ENCODE peak calls at places on chromosomes 12 and 14, in five cellular contexts. One of them, this sample, is unnamed.

GRCh38 chr12:40511341-40511740 is 180.9 kb upstream of the CNTN1 start:
- DNase-seq in GM12878: no peak
- DNase-seq in HCT116: no peak
- DNase-seq in SK-N-SH: no peak
- DNase-seq in H1: no peak
- DNase-seq in this sample: peak

GRCh38 chr12:6330999-6331714 is 10.7 kb downstream of the TNFRSF1A start:
- DNase-seq in H1: no peak
- DNase-seq in SK-N-SH: no peak
- DNase-seq in GM12878: no peak
- DNase-seq in HCT116: no peak
- DNase-seq in this sample: no peak

GRCh38 chr12:88063375-88063774 is 34.2 kb upstream of the C12orf50 start:
- DNase-seq in GM12878: no peak
- DNase-seq in H1: no peak
- DNase-seq in SK-N-SH: no peak
- DNase-seq in HCT116: no peak
- DNase-seq in this sample: no peak

GRCh38 chr14:85402546-85403162 is 127.3 kb upstream of the FLRT2 start:
- DNase-seq in SK-N-SH: no peak
- DNase-seq in HCT116: no peak
- DNase-seq in GM12878: no peak
- DNase-seq in H1: no peak
- DNase-seq in this sample: no peak

GRCh38 chr14:67729072-67729561 is 27.4 kb downstream of the RDH12 start:
- DNase-seq in SK-N-SH: no peak
- DNase-seq in H1: peak
- DNase-seq in GM12878: no peak
- DNase-seq in HCT116: no peak
- DNase-seq in this sample: peak

GRCh38 chr12:32859389-32859788 is 37.2 kb downstream of the PKP2 start:
- DNase-seq in HCT116: no peak
- DNase-seq in GM12878: no peak
- DNase-seq in SK-N-SH: no peak
- DNase-seq in H1: no peak
- DNase-seq in this sample: no peak

GRCh38 chr14:42994001-42994736 is 1387.5 kb downstream of the LRFN5 start:
- DNase-seq in H1: no peak
- DNase-seq in GM12878: no peak
- DNase-seq in SK-N-SH: no peak
- DNase-seq in HCT116: no peak
- DNase-seq in this sample: peak

GRCh38 chr12:113259499-113259953 is 38.3 kb downstream of the TPCN1 start:
- DNase-seq in HCT116: no peak
- DNase-seq in H1: no peak
- DNase-seq in SK-N-SH: peak
- DNase-seq in GM12878: no peak
- DNase-seq in this sample: no peak

GRCh38 chr12:106251636-106252035 is 3.8 kb upstream of the CKAP4 start:
- DNase-seq in HCT116: no peak
- DNase-seq in H1: no peak
- DNase-seq in SK-N-SH: no peak
- DNase-seq in GM12878: no peak
- DNase-seq in this sample: no peak

GRCh38 chr12:77724367-77724957 is 106.2 kb upstream of the NAV3 start:
- DNase-seq in HCT116: peak
- DNase-seq in SK-N-SH: no peak
- DNase-seq in GM12878: no peak
- DNase-seq in H1: no peak
- DNase-seq in this sample: no peak

GRCh38 chr12:44526655-44527199 is 349.4 kb downstream of the NELL2 start:
- DNase-seq in HCT116: no peak
- DNase-seq in H1: no peak
- DNase-seq in GM12878: no peak
- DNase-seq in SK-N-SH: no peak
- DNase-seq in this sample: no peak

GRCh38 chr12:102682698-102683289 is 202.4 kb upstream of the IGF1 start:
- DNase-seq in SK-N-SH: no peak
- DNase-seq in HCT116: no peak
- DNase-seq in H1: no peak
- DNase-seq in GM12878: no peak
- DNase-seq in this sample: no peak

GRCh38 chr14:50399251-50400032 is 2.8 kb upstream of the CDKL1 start:
- DNase-seq in GM12878: no peak
- DNase-seq in HCT116: peak
- DNase-seq in H1: no peak
- DNase-seq in SK-N-SH: no peak
- DNase-seq in this sample: peak

GRCh38 chr14:50396636-50397460 is at the start of gene CDKL1:
- DNase-seq in H1: no peak
- DNase-seq in SK-N-SH: peak
- DNase-seq in GM12878: no peak
- DNase-seq in HCT116: no peak
- DNase-seq in this sample: peak

GRCh38 chr14:50394713-50395112 is 2.0 kb downstream of the CDKL1 start:
- DNase-seq in H1: no peak
- DNase-seq in HCT116: no peak
- DNase-seq in SK-N-SH: no peak
- DNase-seq in GM12878: no peak
- DNase-seq in this sample: no peak

GRCh38 chr14:50397461-50398196 is 948 bp upstream of the CDKL1 start:
- DNase-seq in SK-N-SH: peak
- DNase-seq in HCT116: no peak
- DNase-seq in H1: no peak
- DNase-seq in GM12878: no peak
- DNase-seq in this sample: no peak

GRCh38 chr14:50395448-50395847 is 1.2 kb downstream of the CDKL1 start:
- DNase-seq in HCT116: no peak
- DNase-seq in SK-N-SH: no peak
- DNase-seq in GM12878: no peak
- DNase-seq in H1: no peak
- DNase-seq in this sample: no peak
- TF ChIP-seq JUND in HCT116: no peak
- TF ChIP-seq JUND in SK-N-SH: no peak
- TF ChIP-seq JUND in GM12878: no peak
- TF ChIP-seq JUND in H1: no peak
- TF ChIP-seq JUND in this sample: no peak

DNA sequence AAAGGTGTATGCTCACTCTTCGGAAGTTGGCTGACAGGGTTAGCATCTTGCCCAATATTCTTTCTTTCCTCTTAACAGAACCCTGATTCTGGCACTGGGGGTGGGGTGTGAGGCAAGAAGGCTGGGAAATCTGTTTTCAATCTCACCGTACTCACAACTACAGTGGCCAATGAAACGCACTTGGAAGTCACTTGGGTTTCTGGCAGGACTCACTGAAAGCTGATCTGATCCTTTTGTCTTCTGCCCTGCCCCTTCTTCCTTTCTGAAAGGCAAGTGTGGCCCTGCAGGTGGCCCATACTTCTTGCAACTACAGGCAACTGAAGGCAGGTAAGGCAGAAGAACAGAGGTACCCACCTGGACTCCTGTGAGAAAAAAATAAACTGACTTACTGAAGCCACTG is 106.9 kb downstream of the STXBP6 start:
- DNase-seq in H1: peak
- DNase-seq in HCT116: no peak
- DNase-seq in GM12878: no peak
- DNase-seq in SK-N-SH: no peak
- DNase-seq in this sample: no peak
- TF ChIP-seq JUND in H1: no peak
- TF ChIP-seq JUND in HCT116: no peak
- TF ChIP-seq JUND in GM12878: no peak
- TF ChIP-seq JUND in SK-N-SH: no peak
- TF ChIP-seq JUND in this sample: no peak

GRCh38 chr14:53999061-53999488 is 42.5 kb upstream of the BMP4 start:
- DNase-seq in SK-N-SH: no peak
- DNase-seq in H1: no peak
- DNase-seq in GM12878: no peak
- DNase-seq in HCT116: no peak
- DNase-seq in this sample: peak

GRCh38 chr14:54001189-54001878 is 44.7 kb upstream of the BMP4 start:
- DNase-seq in GM12878: no peak
- DNase-seq in HCT116: no peak
- DNase-seq in SK-N-SH: no peak
- DNase-seq in H1: no peak
- DNase-seq in this sample: no peak

GRCh38 chr14:54003064-54003463 is 46.4 kb upstream of the BMP4 start:
- DNase-seq in GM12878: no peak
- DNase-seq in HCT116: no peak
- DNase-seq in H1: no peak
- DNase-seq in SK-N-SH: no peak
- DNase-seq in this sample: no peak

GRCh38 chr14:54000341-54000811 is 43.8 kb upstream of the BMP4 start:
- DNase-seq in H1: no peak
- DNase-seq in SK-N-SH: no peak
- DNase-seq in HCT116: no peak
- DNase-seq in GM12878: no peak
- DNase-seq in this sample: no peak

GRCh38 chr14:54002653-54003052 is 46.0 kb upstream of the BMP4 start:
- DNase-seq in GM12878: no peak
- DNase-seq in HCT116: no peak
- DNase-seq in H1: no peak
- DNase-seq in SK-N-SH: no peak
- DNase-seq in this sample: no peak
- TF ChIP-seq JUND in GM12878: no peak
- TF ChIP-seq JUND in HCT116: no peak
- TF ChIP-seq JUND in H1: no peak
- TF ChIP-seq JUND in SK-N-SH: no peak
- TF ChIP-seq JUND in this sample: no peak

GRCh38 chr12:46830731-46831334 is 5.0 kb upstream of the SLC38A4 start:
- DNase-seq in GM12878: no peak
- DNase-seq in HCT116: no peak
- DNase-seq in SK-N-SH: no peak
- DNase-seq in H1: no peak
- DNase-seq in this sample: no peak
- TF ChIP-seq JUND in GM12878: no peak
- TF ChIP-seq JUND in HCT116: no peak
- TF ChIP-seq JUND in SK-N-SH: no peak
- TF ChIP-seq JUND in H1: no peak
- TF ChIP-seq JUND in this sample: no peak